ENCODE peak calls at places on chromosomes 5 and 9, in eight cellular contexts. G is WERI-Rb-1; R is OCI-LY7; C is CD8-positive, alpha-beta memory T cell; P is iPS DF 6.9; W is Panc1; N is SK-N-SH; H is naive thymus-derived CD4-positive, alpha-beta T cell. S is an unnamed sample. For H3K36me3, the result is how much of the 10 kb centered on the place peaks cover.

GRCh38 chr5:180340856-180341255 is 12.3 kb downstream of the GFPT2 start:
- DNase-seq in G (no peak), R (no peak), C (no peak), P (no peak), W (no peak), N (no peak), H (no peak), S (no peak)

GRCh38 chr5:180142008-180142803 is 66.8 kb downstream of the RASGEF1C start:
- DNase-seq in G (no peak), R (no peak), C (no peak), P (no peak), W (no peak), N (no peak), H (no peak), S (no peak)

GRCh38 chr5:117236941-117237340 is 662.3 kb upstream of the SEMA6A start:
- DNase-seq in G (no peak), R (no peak), C (no peak), P (no peak), W (no peak), N (no peak), H (no peak), S (no peak)

GRCh38 chr9:25964239-25964638 is 286.0 kb upstream of the TUSC1 start:
- DNase-seq in G (peak), R (peak), C (no peak), P (peak), W (peak), N (peak), H (no peak), S (peak)

GRCh38 chr5:67010684-67011409 is 185.8 kb downstream of the CD180 start:
- DNase-seq in G (no peak), R (no peak), C (no peak), P (no peak), W (peak), N (no peak), H (no peak), S (no peak)

GRCh38 chr9:30713279-30713678 is 1671.2 kb upstream of the ACO1 start:
- DNase-seq in G (no peak), R (no peak), C (no peak), P (no peak), W (no peak), N (peak), H (no peak), S (peak)

GRCh38 chr9:34500623-34501267 is 22.0 kb downstream of the ENHO start:
- DNase-seq in G (peak), R (peak), C (peak), P (no peak), W (peak), N (peak), H (peak), S (peak)

GRCh38 chr5:132225165-132226032 is 2.3 kb downstream of the P4HA2 start:
- DNase-seq in G (peak), R (no peak), C (no peak), P (no peak), W (no peak), N (peak), H (peak), S (peak)

GRCh38 chr5:138033275-138033808 is 463 bp upstream of the FAM13B start:
- DNase-seq in G (no peak), R (no peak), C (no peak), P (no peak), W (no peak), N (no peak), H (no peak), S (no peak)

GRCh38 chr5:149062371-149063016 is 368 bp downstream of the SH3TC2 start:
- DNase-seq in G (no peak), R (no peak), C (no peak), P (no peak), W (no peak), N (no peak), H (no peak), S (no peak)

GRCh38 chr5:10331341-10331796 is 22.1 kb upstream of the MARCHF6 start:
- DNase-seq in G (no peak), R (no peak), C (no peak), P (no peak), W (no peak), N (no peak), H (no peak), S (no peak)

GRCh38 chr5:17426104-17426739 is 71.8 kb upstream of the TAF11L2 start:
- DNase-seq in G (no peak), R (no peak), C (no peak), P (no peak), W (no peak), N (no peak), H (no peak), S (no peak)

GRCh38 chr9:23556459-23556858 is 269.6 kb downstream of the ELAVL2 start:
- DNase-seq in G (no peak), R (no peak), C (no peak), P (no peak), W (no peak), N (no peak), H (no peak), S (no peak)

GRCh38 chr5:151239237-151239861 is 13.6 kb upstream of the GM2A start:
- DNase-seq in G (peak), R (peak), C (peak), P (no peak), W (no peak), N (peak), H (peak), S (peak)

GRCh38 chr9:78697653-78698052 is 400.7 kb downstream of the PSAT1 start:
- DNase-seq in G (no peak), R (no peak), C (no peak), P (no peak), W (no peak), N (no peak), H (no peak), S (no peak)

GRCh38 chr5:145796318-145796717 is 38.8 kb downstream of the PRELID2 start:
- DNase-seq in G (no peak), R (no peak), C (no peak), P (no peak), W (no peak), N (no peak), H (no peak), S (no peak)

GRCh38 chr5:93705896-93706295 is 35.5 kb downstream of the POU5F2 start:
- DNase-seq in G (no peak), R (no peak), C (no peak), P (no peak), W (no peak), N (no peak), H (no peak), S (no peak)

GRCh38 chr9:108834959-108835696 is 20.7 kb downstream of the ACTL7B start:
- DNase-seq in G (no peak), R (no peak), C (no peak), P (no peak), W (no peak), N (no peak), H (no peak), S (no peak)

GRCh38 chr5:5544094-5544663 is 121.7 kb downstream of the ICE1 start:
- DNase-seq in G (no peak), R (no peak), C (no peak), P (no peak), W (no peak), N (no peak), H (no peak), S (no peak)

GRCh38 chr5:171776747-171777419 is 8.7 kb upstream of the SMIM23 start:
- DNase-seq in G (no peak), R (no peak), C (no peak), P (no peak), W (no peak), N (no peak), H (no peak), S (no peak)
- H3K36me3 ChIP-seq in G (under half), R (under half), C (under half), P (under half), W (under half), N (under half), H (under half), S (under half)

DNA sequence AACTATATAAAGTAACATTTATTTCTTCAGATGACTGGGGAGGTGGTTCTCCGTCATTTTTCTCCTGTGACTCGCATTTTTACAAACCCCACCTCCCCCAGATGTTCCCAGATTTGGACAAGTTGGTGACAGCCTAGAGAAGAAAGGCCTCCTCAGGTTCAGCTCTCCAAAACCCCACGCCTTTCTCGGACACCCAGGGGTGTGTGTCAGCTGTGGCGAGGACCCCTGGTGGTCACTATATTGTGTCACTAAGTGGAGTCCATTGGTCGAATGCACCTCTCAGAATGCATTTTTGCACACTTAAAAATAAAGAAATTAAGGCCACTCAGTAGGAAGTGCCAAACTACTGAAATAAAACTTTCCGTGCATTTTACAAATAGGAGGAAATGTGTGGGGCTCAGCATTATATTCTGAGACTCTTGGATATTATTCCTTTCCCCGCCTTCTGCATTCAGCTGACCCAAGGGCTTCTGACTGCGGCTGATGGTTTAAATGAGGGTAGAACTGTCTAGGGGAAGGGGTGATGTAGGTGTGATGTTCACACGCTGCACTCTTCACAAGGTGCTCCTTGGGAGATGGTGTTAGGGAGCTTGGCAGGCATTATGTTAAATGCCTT is 47.6 kb downstream of the ACO1 start:
- DNase-seq in G (peak), R (peak), C (peak), P (peak), W (no peak), N (peak), H (peak), S (peak)
- H3K36me3 ChIP-seq in G (under half), R (under half), C (under half), P (under half), W (under half), N (under half), H (under half), S (under half)

GRCh38 chr5:87403409-87403808 is 9.3 kb downstream of the CCNH start:
- DNase-seq in G (no peak), R (no peak), C (no peak), P (no peak), W (no peak), N (no peak), H (no peak), S (no peak)
- H3K36me3 ChIP-seq in G (half or more), R (half or more), C (under half), P (under half), W (half or more), N (half or more), H (under half), S (half or more)

GRCh38 chr9:112644449-112644965 is 73.4 kb downstream of the INIP start:
- DNase-seq in G (peak), R (no peak), C (no peak), P (no peak), W (no peak), N (no peak), H (no peak), S (no peak)
- H3K36me3 ChIP-seq in G (under half), R (under half), C (under half), P (under half), W (under half), N (under half), H (under half), S (under half)

S was measured in BE2C.